ENCODE peak calls at places on chromosomes 2 and 18, in five cellular contexts. O is GM23248, P is A549, S is fibroblast of lung, Y is Karpas-422. Q is an unnamed sample.

GRCh38 chr2:98487101-98487805 is 42.6 kb downstream of the INPP4A start:
- DNase-seq in S (no peak), O (peak; percentile 53), Y (no peak), P (no peak), Q (no peak)

GRCh38 chr2:75896779-75897366 is 186.2 kb upstream of the GCFC2 start:
- DNase-seq in O (peak; percentile 2), P (peak; percentile 47), S (peak; percentile 6), Y (peak; percentile 88), Q (no peak)

GRCh38 chr2:45388541-45389100 is 222.4 kb downstream of the SRBD1 start:
- DNase-seq in Y (no peak), S (no peak), O (no peak), P (peak; percentile 50), Q (no peak)

GRCh38 chr18:2794159-2794558 is 52.6 kb upstream of the EMILIN2 start:
- DNase-seq in O (no peak), S (no peak), Y (no peak), P (no peak), Q (no peak)

GRCh38 chr2:203631068-203631757 is 75.2 kb upstream of the CD28 start:
- DNase-seq in P (peak; percentile 18), S (no peak), O (peak; percentile 27), Y (no peak), Q (no peak)

GRCh38 chr2:16671760-16672159 is 6.1 kb upstream of the CYRIA start:
- DNase-seq in P (no peak), Y (no peak), O (no peak), S (peak; percentile 33), Q (no peak)

GRCh38 chr18:10010611-10011015 is 96.8 kb downstream of the VAPA start:
- DNase-seq in P (peak; percentile 3), O (peak; percentile 94), S (peak; percentile 94), Y (no peak), Q (peak; percentile 93)

GRCh38 chr2:112183327-112184025 is 45.3 kb downstream of the FBLN7 start:
- DNase-seq in Y (no peak), O (no peak), S (no peak), P (no peak), Q (no peak)

GRCh38 chr2:242017086-242017485 is 147.6 kb downstream of the RTP5 start:
- DNase-seq in O (no peak), S (no peak), Y (no peak), P (no peak), Q (no peak)

GRCh38 chr2:242012956-242013764 is 143.6 kb downstream of the RTP5 start:
- DNase-seq in O (no peak), S (no peak), Y (no peak), P (no peak), Q (no peak)

GRCh38 chr2:242011991-242012764 is 142.6 kb downstream of the RTP5 start:
- DNase-seq in P (no peak), Y (no peak), O (no peak), S (no peak), Q (no peak)

GRCh38 chr2:242013771-242014170 is 144.2 kb downstream of the RTP5 start:
- DNase-seq in S (no peak), Y (no peak), P (no peak), O (no peak), Q (no peak)

DNA sequence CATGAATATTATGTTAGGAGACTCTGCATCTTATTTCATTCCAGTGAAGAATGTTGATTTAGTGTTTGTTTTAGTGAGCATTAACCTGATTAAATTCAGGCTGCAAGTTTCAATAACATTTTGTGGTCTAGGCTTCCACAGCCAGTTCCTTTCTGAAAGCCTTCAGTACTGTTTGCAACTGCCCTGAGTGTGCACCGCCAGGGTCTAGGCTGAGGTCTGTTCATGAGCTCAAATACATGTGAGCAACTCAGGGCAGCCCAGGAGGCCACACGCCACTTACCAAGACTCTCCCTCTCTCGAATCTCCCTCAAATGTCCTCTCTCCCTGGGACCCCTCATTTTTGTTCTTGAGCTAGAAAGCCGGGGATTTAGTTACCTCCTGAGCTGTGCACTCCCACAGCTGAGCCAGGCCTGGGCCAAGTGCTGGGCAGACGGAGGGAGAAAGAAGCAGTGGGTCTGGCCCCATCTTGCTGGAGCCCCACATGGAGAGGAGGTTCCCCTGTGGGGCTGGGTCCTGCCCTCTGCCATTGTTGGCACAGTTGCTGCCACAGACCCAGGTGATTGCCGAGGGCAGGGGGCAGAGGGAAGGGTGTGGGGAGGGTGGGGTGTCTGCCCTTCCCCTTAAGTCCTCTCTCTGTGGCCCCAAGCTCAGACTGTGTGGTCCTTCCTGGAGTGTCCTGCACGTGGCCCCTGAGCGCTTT is 146.0 kb downstream of the RTP5 start:
- DNase-seq in S (no peak), Y (no peak), O (no peak), P (no peak), Q (no peak)
- H3K4me2 ChIP-seq in S (no peak overlapping the region), Y (no peak overlapping the region), O (no peak overlapping the region), P (no peak overlapping the region), Q (no peak overlapping the region)

GRCh38 chr2:218963597-218963996 is 4.1 kb downstream of the CDK5R2 start:
- DNase-seq in S (peak; percentile 36), P (no peak), Y (no peak), O (no peak), Q (peak; percentile 12)
- H3K27ac ChIP-seq in S (peak overlapping the region; percentile 67), P (peak overlapping the region; percentile 72), Y (no peak overlapping the region), O (no peak overlapping the region), Q (peak overlapping the region; percentile 41)

GRCh38 chr2:105438104-105438929 is 39.5 kb upstream of the FHL2 start:
- DNase-seq in Y (no peak), O (no peak), S (peak; percentile 73), P (no peak), Q (peak; percentile 56)
- H3K4me2 ChIP-seq in Y (no peak overlapping the region), O (peak overlapping the region; percentile 49), S (peak overlapping the region; percentile 71), P (no peak overlapping the region), Q (peak overlapping the region; percentile 38)

DNA sequence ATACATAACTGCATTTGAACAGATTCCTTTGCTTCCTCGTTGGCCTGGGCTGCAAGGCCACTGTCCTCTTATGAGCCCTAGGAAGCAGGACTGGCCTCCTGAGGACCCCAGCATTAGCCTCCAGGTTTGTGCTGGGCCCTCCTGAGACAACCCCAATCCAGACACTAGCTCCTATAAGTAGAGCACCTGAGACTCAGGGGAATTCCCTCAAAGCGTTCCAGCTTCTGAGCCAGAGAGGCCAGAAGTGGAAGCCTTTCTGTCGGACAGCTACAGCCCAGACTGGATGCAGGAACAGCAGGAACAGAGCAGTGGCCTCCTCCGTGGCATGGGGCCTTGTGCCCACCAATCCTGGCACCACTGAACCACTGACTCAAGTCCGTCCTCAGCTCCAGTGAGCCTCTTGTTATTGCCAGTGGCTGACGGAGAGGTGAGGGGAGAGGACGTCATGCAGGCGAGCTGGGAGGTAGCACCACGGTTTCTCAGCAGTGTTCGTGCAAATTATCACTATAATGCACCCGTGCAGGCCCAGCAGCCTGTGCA is 67.2 kb downstream of the NPAS2 start:
- DNase-seq in Y (no peak), O (no peak), P (no peak), S (no peak), Q (no peak)
- H3K27ac ChIP-seq in Y (no peak overlapping the region), O (no peak overlapping the region), P (peak overlapping the region; percentile 56), S (no peak overlapping the region), Q (no peak overlapping the region)

GRCh38 chr18:26756556-26756955 is 109.0 kb downstream of the AQP4 start:
- DNase-seq in O (no peak), Y (no peak), S (no peak), P (no peak), Q (no peak)

DNA sequence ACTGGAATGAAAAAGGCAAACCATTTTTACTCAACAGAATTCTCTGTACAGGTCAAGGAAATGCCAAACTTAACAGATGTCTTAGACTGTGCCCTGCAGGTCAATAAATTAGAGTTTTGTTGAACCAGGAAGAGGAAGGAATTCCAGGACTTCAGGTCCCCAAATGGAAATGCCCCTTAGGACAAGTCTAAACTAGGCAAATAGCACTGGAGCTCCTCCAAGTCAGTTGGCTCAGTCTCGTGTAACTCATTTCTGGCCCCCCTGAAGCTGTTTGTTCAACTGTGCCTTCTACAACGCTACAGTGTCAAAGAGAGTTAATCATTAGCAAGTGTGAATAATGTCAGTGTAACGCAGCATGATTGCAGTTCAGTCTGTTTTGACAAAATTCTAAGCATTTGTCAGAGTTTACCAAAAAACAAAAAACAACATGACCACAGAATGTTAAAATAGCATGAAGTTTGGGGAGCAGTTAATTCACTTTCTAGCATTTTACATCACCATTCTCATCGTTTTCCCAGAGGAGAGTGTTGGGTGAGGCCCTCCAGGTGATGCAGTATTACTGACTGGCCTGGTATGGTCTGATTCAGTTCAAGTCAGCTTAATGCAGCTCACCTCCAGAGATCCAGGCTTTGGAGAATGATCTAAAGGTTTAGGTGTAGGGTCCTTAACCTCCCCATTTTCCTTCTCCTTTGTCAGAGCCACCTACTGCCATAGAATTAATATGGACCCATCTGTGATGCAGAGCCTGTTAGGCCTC is 108.1 kb downstream of the AQP4 start:
- DNase-seq in O (no peak), Y (no peak), S (no peak), P (peak; percentile 67), Q (no peak)
- H3K4me2 ChIP-seq in O (no peak overlapping the region), Y (no peak overlapping the region), S (no peak overlapping the region), P (peak overlapping the region; percentile 70), Q (no peak overlapping the region)